ENCODE peak calls at places on chromosomes 13 and 19, in six cellular contexts. P is cardiac fibroblast, D is fibroblast of lung, F is GM12878, Y is pancreas, K is A549. Q is an unnamed sample.

GRCh38 chr13:67366533-67366932 is 136.4 kb upstream of the PCDH9 start:
- DNase-seq in P (peak; percentile 52), D (peak; percentile 56), F (no peak), Y (no peak), K (peak; percentile 11), Q (peak; percentile 83)

GRCh38 chr19:16327911-16328823 is 3.5 kb downstream of the KLF2 start:
- DNase-seq in P (peak; percentile 94), D (peak; percentile 96), F (no peak), Y (no peak), K (peak; percentile 32), Q (peak; percentile 92)

GRCh38 chr13:60590775-60591174 is 193.8 kb downstream of the TDRD3 start:
- DNase-seq in P (no peak), D (no peak), F (no peak), Y (no peak), K (no peak), Q (no peak)

GRCh38 chr19:48836089-48837017 is at the start of gene HSD17B14:
- DNase-seq in P (peak; percentile 65), D (peak; percentile 38), F (no peak), Y (peak; percentile 62), K (peak; percentile 84), Q (peak; percentile 71)

GRCh38 chr13:42239644-42240043 is 32.3 kb upstream of the AKAP11 start:
- DNase-seq in P (no peak), D (no peak), F (no peak), Y (no peak), K (peak; percentile 12), Q (no peak)

GRCh38 chr19:56942749-56943148 is 102.2 kb upstream of the PEG3 start:
- DNase-seq in P (peak; percentile 1), D (no peak), F (no peak), Y (peak; percentile 76), K (no peak), Q (no peak)

GRCh38 chr13:65091031-65091430 is 2139.1 kb downstream of the PCDH9 start:
- DNase-seq in P (no peak), D (no peak), F (no peak), Y (no peak), K (no peak), Q (no peak)

GRCh38 chr19:14103310-14103709 is 12.8 kb upstream of the SAMD1 start:
- DNase-seq in P (no peak), D (no peak), F (no peak), Y (no peak), K (no peak), Q (no peak)

GRCh38 chr13:30355405-30355741 is 48.0 kb upstream of the KATNAL1 start:
- DNase-seq in P (no peak), D (no peak), F (no peak), Y (no peak), K (no peak), Q (no peak)

GRCh38 chr13:29991343-29991742 is 140.9 kb upstream of the UBL3 start:
- DNase-seq in P (peak; percentile 53), D (peak; percentile 64), F (no peak), Y (no peak), K (no peak), Q (peak; percentile 28)

GRCh38 chr13:82947121-82948077 is 934.9 kb downstream of the SLITRK1 start:
- DNase-seq in P (no peak), D (peak; percentile 7), F (no peak), Y (no peak), K (peak; percentile 43), Q (peak; percentile 40)

GRCh38 chr13:102227696-102228095 is 174.2 kb downstream of the FGF14 start:
- DNase-seq in P (no peak), D (peak; percentile 60), F (no peak), Y (no peak), K (no peak), Q (no peak)

GRCh38 chr19:10761443-10762242 is 43.8 kb downstream of the DNM2 start:
- DNase-seq in P (no peak), D (no peak), F (no peak), Y (no peak), K (no peak), Q (no peak)

GRCh38 chr19:48292798-48293197 is 22.9 kb downstream of the ZNF114 start:
- DNase-seq in P (peak; percentile 74), D (peak; percentile 47), F (no peak), Y (no peak), K (peak; percentile 26), Q (peak; percentile 76)

GRCh38 chr13:36430247-36431203 is 1.8 kb upstream of the CCNA1 start:
- DNase-seq in P (no peak), D (no peak), F (no peak), Y (no peak), K (no peak), Q (peak; percentile 23)

GRCh38 chr13:110354715-110355473 is 47.8 kb downstream of the COL4A2 start:
- DNase-seq in P (no peak), D (no peak), F (no peak), Y (no peak), K (no peak), Q (no peak)

GRCh38 chr13:99320693-99321481 is 13.7 kb upstream of the GPR183 start:
- DNase-seq in P (peak; percentile 91), D (peak; percentile 91), F (no peak), Y (no peak), K (peak; percentile 42), Q (peak; percentile 93)

GRCh38 chr13:53920916-53921315 is 892.3 kb downstream of the OLFM4 start:
- DNase-seq in P (no peak), D (no peak), F (no peak), Y (peak; percentile 41), K (no peak), Q (no peak)

GRCh38 chr13:113840541-113841354 is 23.1 kb downstream of the GAS6 start:
- DNase-seq in P (no peak), D (peak; percentile 34), F (no peak), Y (no peak), K (no peak), Q (no peak)

DNA sequence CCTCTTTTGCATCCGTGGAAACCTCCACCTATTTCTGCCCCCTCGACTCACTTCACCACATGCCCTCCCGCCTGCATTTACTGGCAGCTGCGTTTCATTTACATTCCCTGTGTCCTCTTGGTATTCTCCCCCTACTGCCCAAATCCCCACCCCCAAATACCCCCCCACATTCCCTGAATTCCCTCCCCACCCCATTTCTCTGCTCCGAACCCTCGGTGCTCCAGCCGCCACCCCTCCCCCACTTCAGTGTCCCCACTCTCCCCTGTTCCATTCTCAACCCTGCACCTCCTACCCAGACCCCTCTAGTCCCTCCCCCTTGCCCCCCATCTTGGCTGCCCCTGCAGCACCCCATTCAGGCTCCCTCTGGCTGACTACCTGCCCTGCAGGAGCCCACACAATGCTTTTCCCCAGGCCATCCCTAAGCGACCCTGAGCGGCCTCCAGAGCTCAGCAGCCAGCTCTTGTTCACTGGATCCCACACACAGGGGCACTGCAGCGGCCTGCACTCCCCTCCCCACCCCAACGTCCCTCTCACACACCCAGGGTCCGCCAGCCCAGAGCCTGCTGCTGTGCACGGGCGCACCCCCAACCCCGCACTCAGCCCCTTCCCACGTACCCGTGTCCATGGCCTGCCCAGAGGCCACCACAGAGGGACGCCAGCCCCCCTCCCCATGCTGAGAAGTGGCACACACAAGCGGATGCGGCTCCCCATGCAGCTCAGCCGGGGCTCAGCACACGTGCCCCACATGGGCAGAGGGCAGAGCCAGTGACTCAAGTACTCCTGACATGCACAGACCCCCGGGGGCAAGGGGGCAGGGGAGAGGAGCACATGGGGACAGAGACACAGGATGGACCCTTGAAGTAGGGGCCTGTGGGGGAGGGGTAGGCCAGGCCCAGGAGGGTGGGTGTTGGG is 26.3 kb downstream of the SHANK1 start:
- DNase-seq in P (no peak), D (no peak), F (no peak), Y (no peak), K (no peak), Q (no peak)
- H3K4me3 ChIP-seq in P (no peak overlapping the region), D (no peak overlapping the region), F (no peak overlapping the region), Y (no peak overlapping the region), K (no peak overlapping the region), Q (no peak overlapping the region)

GRCh38 chr19:2743099-2743498 is 3.3 kb upstream of the SLC39A3 start:
- DNase-seq in P (no peak), D (no peak), F (no peak), Y (no peak), K (no peak), Q (no peak)
- TF ChIP-seq CTCF in P (no peak), D (no peak), F (no peak), Y (no peak), K (no peak), Q (no peak)

DNA sequence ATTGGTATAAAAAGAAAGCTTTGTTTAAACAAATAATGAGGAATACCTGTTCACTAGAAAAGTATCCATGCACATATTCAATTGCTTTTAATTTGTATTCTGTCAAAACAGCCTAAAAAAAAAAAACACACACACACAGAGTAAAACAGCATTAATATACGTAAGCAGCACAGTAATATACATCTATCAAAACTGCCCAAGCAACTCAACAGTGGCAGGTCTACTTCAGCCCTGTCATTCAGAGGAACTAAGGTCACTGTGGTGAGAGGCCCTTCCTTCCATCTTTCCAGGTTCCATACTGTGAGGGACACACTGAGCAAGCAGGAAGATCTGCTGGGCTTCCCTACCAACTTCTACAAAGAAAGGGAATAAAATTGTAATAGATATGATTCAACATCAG is 3.8 kb downstream of the PROSER1 start:
- DNase-seq in P (no peak), D (no peak), F (no peak), Y (no peak), K (no peak), Q (no peak)
- H3K4me3 ChIP-seq in P (no peak overlapping the region), D (no peak overlapping the region), F (peak overlapping the region; percentile 95), Y (no peak overlapping the region), K (no peak overlapping the region), Q (no peak overlapping the region)

GRCh38 chr19:2056810-2057192 is 5.8 kb upstream of the MKNK2 start:
- DNase-seq in P (no peak), D (no peak), F (no peak), Y (no peak), K (no peak), Q (no peak)

GRCh38 chr19:2053601-2054389 is 2.8 kb upstream of the MKNK2 start:
- DNase-seq in P (peak; percentile 98), D (peak; percentile 96), F (no peak), Y (peak; percentile 83), K (no peak), Q (peak; percentile 86)

GRCh38 chr19:2057484-2058469 is 6.7 kb upstream of the MKNK2 start:
- DNase-seq in P (no peak), D (no peak), F (no peak), Y (no peak), K (no peak), Q (no peak)

GRCh38 chr19:2054763-2055162 is 3.7 kb upstream of the MKNK2 start:
- DNase-seq in P (no peak), D (no peak), F (no peak), Y (no peak), K (no peak), Q (no peak)

DNA sequence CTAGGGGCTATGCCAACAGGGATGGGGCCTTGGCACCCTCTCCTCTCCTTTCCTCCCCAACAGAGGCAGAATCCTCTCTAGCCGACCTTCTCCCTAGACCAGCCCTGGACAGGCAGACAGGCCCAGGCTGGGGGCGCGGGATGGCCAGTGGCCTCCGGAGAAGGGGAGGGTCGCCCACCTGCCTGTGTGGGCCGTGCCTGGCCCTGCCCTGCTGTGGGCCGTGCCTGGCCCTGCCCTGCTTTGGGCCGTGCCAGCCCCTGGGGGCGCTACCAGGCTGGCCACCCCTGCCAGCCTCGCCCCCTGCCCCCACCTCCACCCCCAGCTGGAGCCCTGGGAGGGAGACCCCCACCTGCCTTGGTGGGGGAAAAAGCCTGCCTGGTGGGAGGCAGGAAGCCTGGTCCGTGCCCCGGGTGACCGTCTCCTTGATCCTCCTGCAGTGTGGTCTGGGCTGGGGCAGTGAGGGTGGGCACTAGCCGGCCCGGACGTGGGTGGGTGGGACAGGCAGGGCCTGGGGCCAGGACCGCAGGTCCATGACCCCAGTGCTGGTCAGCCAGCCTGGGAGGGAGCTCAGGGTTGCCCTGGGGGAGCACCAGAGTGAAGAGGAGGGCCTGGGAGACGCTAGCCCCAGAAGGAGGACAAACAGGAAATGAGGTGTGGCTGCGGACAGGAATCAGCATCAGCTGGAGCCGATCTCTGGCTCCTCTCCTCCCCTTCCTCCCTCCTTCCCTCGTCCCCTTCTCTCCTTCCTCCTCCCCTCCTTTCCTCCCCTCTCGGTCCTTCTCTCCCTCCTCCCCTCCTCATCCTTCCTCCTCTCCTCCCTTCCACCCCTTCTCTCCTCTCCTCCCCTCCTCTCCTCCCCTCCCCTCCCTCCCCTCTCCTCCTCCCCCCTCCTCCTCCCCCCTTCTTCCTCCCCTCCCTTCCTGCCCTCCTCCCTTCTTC is 5.1 kb upstream of the MKNK2 start:
- DNase-seq in P (peak; percentile 84), D (peak; percentile 87), F (no peak), Y (no peak), K (peak; percentile 80), Q (peak; percentile 74)
- TF ChIP-seq CTCF in P (no peak), D (no peak), F (no peak), Y (no peak), K (peak; percentile 13), Q (no peak)

Q was measured in choroid plexus epithelial cell.